ENCODE peak calls at places on chromosomes 1 and 21, in eight cellular contexts. L is HTR-8/SVneo; D is ACHN; P is AG20443; U is activated CD4-positive, alpha-beta T cell treated with anti-CD3 and anti-CD28 coated beads, Interleukin-2, amount 50 U/mL, for 24 hours; Z is fibroblast of lung; N is GM10248; H is ecto neural progenitor cell. I is an unnamed sample.

GRCh38 chr1:41783189-41783639 is 135.5 kb downstream of the HIVEP3 start:
- DNase-seq in L (peak), D (peak), P (peak), U (no peak), Z (peak), N (no peak), H (no peak), I (peak)

GRCh38 chr1:196890668-196891067 is 2.8 kb downstream of the CFHR4 start:
- DNase-seq in L (no peak), D (peak), P (no peak), U (no peak), Z (no peak), N (no peak), H (no peak), I (no peak)

GRCh38 chr1:167520711-167521206 is 2.4 kb upstream of the CD247 start:
- DNase-seq in L (no peak), D (no peak), P (no peak), U (no peak), Z (no peak), N (no peak), H (no peak), I (no peak)

GRCh38 chr21:46179708-46180078 is 4.6 kb downstream of the SPATC1L start:
- DNase-seq in L (no peak), D (no peak), P (no peak), U (no peak), Z (no peak), N (no peak), H (peak), I (no peak)

GRCh38 chr1:19203440-19203839 is 6.6 kb downstream of the UBR4 start:
- DNase-seq in L (no peak), D (peak), P (peak), U (no peak), Z (peak), N (no peak), H (no peak), I (peak)

GRCh38 chr1:147496571-147496970 is 44.7 kb upstream of the BCL9 start:
- DNase-seq in L (no peak), D (peak), P (peak), U (no peak), Z (peak), N (no peak), H (no peak), I (peak)

GRCh38 chr1:229139320-229139719 is 131.6 kb upstream of the RAB4A start:
- DNase-seq in L (no peak), D (no peak), P (no peak), U (no peak), Z (no peak), N (peak), H (no peak), I (no peak)

GRCh38 chr1:54151013-54151412 is 1.8 kb downstream of the CDCP2 start:
- DNase-seq in L (no peak), D (no peak), P (no peak), U (no peak), Z (no peak), N (no peak), H (no peak), I (no peak)

GRCh38 chr1:229185913-229186312 is 85.0 kb upstream of the RAB4A start:
- DNase-seq in L (no peak), D (no peak), P (no peak), U (no peak), Z (no peak), N (no peak), H (no peak), I (no peak)

GRCh38 chr21:45537746-45538291 is 4.4 kb downstream of the SLC19A1 start:
- DNase-seq in L (no peak), D (no peak), P (no peak), U (no peak), Z (no peak), N (no peak), H (peak), I (no peak)

GRCh38 chr1:93798301-93798700 is 80.7 kb downstream of the DNTTIP2 start:
- DNase-seq in L (peak), D (no peak), P (peak), U (no peak), Z (peak), N (no peak), H (no peak), I (no peak)

GRCh38 chr1:185860316-185860715 is 126.1 kb downstream of the HMCN1 start:
- DNase-seq in L (no peak), D (no peak), P (no peak), U (no peak), Z (peak), N (no peak), H (no peak), I (no peak)

GRCh38 chr1:11707621-11708276 is 16.2 kb downstream of the DRAXIN start:
- DNase-seq in L (no peak), D (no peak), P (no peak), U (no peak), Z (no peak), N (no peak), H (no peak), I (no peak)